ENCODE peak calls at places on chromosome 19, in nine cellular contexts. Y, Q, U, V, H, K, C, N and M are unnamed samples.

GRCh38 chr19:50008532-50008931 is 16.6 kb downstream of the VRK3 start:
- DNase-seq in N (no peak), K (no peak), Q (peak; percentile 17), V (peak; percentile 43), Y (no peak), H (no peak), C (no peak), U (peak; percentile 75), M (no peak)

GRCh38 chr19:51784922-51785690 is 9.9 kb upstream of the FPR3 start:
- DNase-seq in K (no peak), Y (peak; percentile 89), U (no peak), Q (peak; percentile 17), N (peak; percentile 49), V (peak; percentile 51), C (no peak), H (peak; percentile 85), M (no peak)

GRCh38 chr19:48686103-48686502 is 9.7 kb upstream of the FUT2 start:
- DNase-seq in U (no peak), K (no peak), H (peak; percentile 43), V (no peak), Q (no peak), N (no peak), Y (no peak), C (no peak), M (no peak)

GRCh38 chr19:16435238-16435911 is 36.4 kb downstream of the EPS15L1 start:
- DNase-seq in Y (no peak), H (no peak), N (peak; percentile 37), Q (no peak), K (peak; percentile 34), U (no peak), C (no peak), V (peak; percentile 45), M (peak; percentile 95)

GRCh38 chr19:58395979-58396627 is 647 bp downstream of the RNF225 start:
- DNase-seq in V (no peak), N (no peak), Q (no peak), C (no peak), Y (no peak), H (no peak), U (peak; percentile 57), K (no peak), M (no peak)

GRCh38 chr19:1811942-1812425 is at the start of gene ATP8B3:
- DNase-seq in H (no peak), Q (peak; percentile 65), V (no peak), U (no peak), K (no peak), C (peak; percentile 56), N (no peak), Y (peak; percentile 86), M (no peak)

GRCh38 chr19:21463449-21464105 is 41.8 kb upstream of the ZNF429 start:
- DNase-seq in H (peak; percentile 56), C (no peak), K (no peak), U (peak; percentile 95), Y (no peak), V (peak; percentile 65), Q (peak; percentile 46), N (peak; percentile 70), M (no peak)

GRCh38 chr19:16458391-16459128 is 13.2 kb downstream of the EPS15L1 start:
- DNase-seq in U (no peak), C (no peak), V (no peak), K (no peak), Y (no peak), Q (no peak), H (no peak), N (no peak), M (no peak)

GRCh38 chr19:29264897-29265296 is 51.9 kb upstream of the UQCRFS1 start:
- DNase-seq in U (no peak), C (no peak), Q (no peak), V (no peak), Y (no peak), H (no peak), K (no peak), N (no peak), M (no peak)
- H3K4me1 ChIP-seq in U (no peaks in the 10 kb centered on the region), C (no peaks in the 10 kb centered on the region), Q (no peaks in the 10 kb centered on the region), V (no peaks in the 10 kb centered on the region), Y (peaks cover 5% of the 10 kb centered on the region), H (no peaks in the 10 kb centered on the region), K (no peaks in the 10 kb centered on the region), N (no peaks in the 10 kb centered on the region), M (no peaks in the 10 kb centered on the region)

GRCh38 chr19:13027031-13027430 is 31.8 kb downstream of the NFIX start:
- DNase-seq in K (no peak), C (no peak), Q (no peak), Y (no peak), H (no peak), N (no peak), V (no peak), U (no peak), M (no peak)
- H3K4me1 ChIP-seq in K (peaks cover 54% of the 10 kb centered on the region), C (peaks cover 19% of the 10 kb centered on the region), Q (peaks cover 17% of the 10 kb centered on the region), Y (peaks cover 98% of the 10 kb centered on the region), H (peaks cover 47% of the 10 kb centered on the region), N (peaks cover 6% of the 10 kb centered on the region), V (peaks cover 49% of the 10 kb centered on the region), U (no peaks in the 10 kb centered on the region), M (peaks cover 47% of the 10 kb centered on the region)

DNA sequence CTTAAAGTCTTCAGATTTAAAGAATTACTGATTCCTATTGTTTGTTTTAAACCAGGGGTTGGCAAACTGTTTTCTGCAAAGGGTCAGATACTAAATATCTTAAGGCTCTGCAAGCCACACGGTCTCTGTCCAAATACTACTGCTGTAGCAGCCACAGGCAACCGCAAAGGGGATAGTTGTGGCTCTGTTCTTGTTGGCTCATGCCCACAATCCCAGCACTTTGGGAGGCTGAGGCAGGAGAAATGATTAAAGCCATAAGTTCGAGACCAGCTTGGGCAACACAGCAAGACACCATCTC is 22.4 kb downstream of the RANBP3 start:
- DNase-seq in Q (no peak), N (no peak), V (no peak), K (no peak), U (no peak), H (no peak), C (no peak), Y (no peak), M (no peak)
- H3K4me1 ChIP-seq in Q (peaks cover 94% of the 10 kb centered on the region), N (peaks cover 17% of the 10 kb centered on the region), V (peaks cover 59% of the 10 kb centered on the region), K (peaks cover 70% of the 10 kb centered on the region), U (peaks cover 34% of the 10 kb centered on the region), H (no peaks in the 10 kb centered on the region), C (peaks cover 30% of the 10 kb centered on the region), Y (peaks cover 64% of the 10 kb centered on the region), M (peaks cover 35% of the 10 kb centered on the region)

GRCh38 chr19:40576585-40577451 is at the start of gene SHKBP1:
- DNase-seq in Y (peak; percentile 96), H (peak; percentile 93), Q (peak; percentile 96), C (peak; percentile 100), K (peak; percentile 89), U (peak; percentile 95), N (peak; percentile 97), V (peak; percentile 96), M (peak; percentile 96)
- H3K4me1 ChIP-seq in Y (peaks cover 22% of the 10 kb centered on the region), H (no peaks in the 10 kb centered on the region), Q (peaks cover 28% of the 10 kb centered on the region), C (peaks cover 15% of the 10 kb centered on the region), K (peaks cover 6% of the 10 kb centered on the region), U (peaks cover 3% of the 10 kb centered on the region), N (no peaks in the 10 kb centered on the region), V (peaks cover 2% of the 10 kb centered on the region), M (peaks cover 10% of the 10 kb centered on the region)

GRCh38 chr19:55254625-55254977 is 4.2 kb downstream of the PPP6R1 start:
- DNase-seq in C (no peak), N (no peak), Q (no peak), V (no peak), Y (no peak), H (no peak), U (no peak), K (no peak), M (peak; percentile 38)
- H3K4me1 ChIP-seq in C (peaks cover 32% of the 10 kb centered on the region), N (peaks cover 18% of the 10 kb centered on the region), Q (peaks cover 83% of the 10 kb centered on the region), V (peaks cover 45% of the 10 kb centered on the region), Y (peaks cover 71% of the 10 kb centered on the region), H (peaks cover 60% of the 10 kb centered on the region), U (peaks cover 12% of the 10 kb centered on the region), K (peaks cover 36% of the 10 kb centered on the region), M (peaks cover 13% of the 10 kb centered on the region)

DNA sequence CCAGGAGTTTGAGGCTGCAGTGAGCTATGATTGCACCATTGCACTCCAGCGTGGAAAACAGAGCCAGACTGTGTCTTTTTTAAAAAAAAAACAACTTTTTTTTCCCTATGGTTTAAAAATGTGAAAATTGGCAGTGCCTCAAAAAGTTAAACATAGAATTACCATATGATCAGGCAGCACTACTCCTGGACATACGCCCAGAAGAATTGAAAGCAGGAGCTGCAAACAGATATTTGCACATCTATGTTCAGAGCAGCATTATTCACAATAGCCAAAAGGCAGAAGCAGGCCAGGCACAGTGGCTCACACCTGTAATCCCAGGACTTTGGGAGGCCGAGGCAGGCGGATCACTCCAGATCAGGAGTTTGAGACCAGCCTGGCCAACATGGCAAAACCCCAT is 3.8 kb upstream of the RETN start:
- DNase-seq in U (no peak), Y (no peak), N (no peak), C (no peak), H (no peak), V (no peak), K (no peak), Q (no peak), M (no peak)
- H3K4me1 ChIP-seq in U (no peaks in the 10 kb centered on the region), Y (peaks cover 4% of the 10 kb centered on the region), N (no peaks in the 10 kb centered on the region), C (no peaks in the 10 kb centered on the region), H (no peaks in the 10 kb centered on the region), V (no peaks in the 10 kb centered on the region), K (no peaks in the 10 kb centered on the region), Q (peaks cover under 1% of the 10 kb centered on the region), M (no peaks in the 10 kb centered on the region)

GRCh38 chr19:46381346-46381745 is 32.0 kb downstream of the CCDC8 start:
- DNase-seq in Y (peak; percentile 7), C (no peak), N (no peak), U (no peak), H (no peak), K (no peak), V (no peak), Q (no peak), M (no peak)
- H3K4me1 ChIP-seq in Y (peaks cover 34% of the 10 kb centered on the region), C (peaks cover 8% of the 10 kb centered on the region), N (no peaks in the 10 kb centered on the region), U (no peaks in the 10 kb centered on the region), H (peaks cover 9% of the 10 kb centered on the region), K (peaks cover 23% of the 10 kb centered on the region), V (peaks cover 3% of the 10 kb centered on the region), Q (no peaks in the 10 kb centered on the region), M (peaks cover 12% of the 10 kb centered on the region)

DNA sequence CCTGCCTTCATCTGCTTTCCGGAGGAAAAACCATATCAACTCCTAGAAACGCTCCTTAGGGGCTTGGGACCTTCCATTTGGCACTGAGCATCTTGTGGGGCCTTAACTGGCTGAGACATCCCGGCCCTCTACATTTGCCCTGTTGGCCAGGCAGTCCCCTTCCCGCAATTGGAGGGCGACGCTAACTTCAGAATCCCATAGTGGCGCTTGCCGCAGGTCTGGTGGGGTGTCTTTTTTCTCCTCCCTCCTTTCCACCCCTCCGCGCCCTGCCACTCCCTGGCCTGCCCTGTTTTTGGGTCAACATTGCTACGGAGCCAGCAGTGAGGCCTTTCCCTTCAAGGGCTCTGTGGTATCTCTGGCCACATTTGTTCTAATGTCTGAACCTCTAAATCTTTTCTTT is 13.6 kb upstream of the CRTC1 start:
- DNase-seq in V (no peak), Y (no peak), Q (no peak), K (no peak), C (no peak), H (no peak), U (no peak), N (no peak), M (no peak)
- H3K4me1 ChIP-seq in V (no peaks in the 10 kb centered on the region), Y (peaks cover 11% of the 10 kb centered on the region), Q (no peaks in the 10 kb centered on the region), K (peaks cover 14% of the 10 kb centered on the region), C (no peaks in the 10 kb centered on the region), H (no peaks in the 10 kb centered on the region), U (no peaks in the 10 kb centered on the region), N (no peaks in the 10 kb centered on the region), M (peaks cover 11% of the 10 kb centered on the region)